ENCODE peak calls at places on chromosome 19, in five cellular contexts. One of them, this sample, is unnamed.
A peak's percentile ranks its signal among the peaks of the same experiment; 100 is the strongest.

GRCh38 chr19:7447648-7448047 is 41.2 kb downstream of the PEX11G start:
- DNase-seq in DMS153: no peak
- DNase-seq in stimulated activated CD8-positive, alpha-beta memory T cell treated with anti-CD3 and anti-CD28 coated beads, Interleukin-15, amount 100 ng/mL, for 4 hours: no peak
- DNase-seq in AG04450: no peak
- DNase-seq in HT1080: no peak
- DNase-seq in this sample: no peak

GRCh38 chr19:18366027-18366435 is 19.9 kb upstream of the GDF15 start:
- DNase-seq in HT1080: peak; percentile 76
- DNase-seq in AG04450: no peak
- DNase-seq in stimulated activated CD8-positive, alpha-beta memory T cell treated with anti-CD3 and anti-CD28 coated beads, Interleukin-15, amount 100 ng/mL, for 4 hours: no peak
- DNase-seq in DMS153: no peak
- DNase-seq in this sample: no peak

GRCh38 chr19:33493401-33494275 is 28.0 kb downstream of the PEPD start:
- DNase-seq in stimulated activated CD8-positive, alpha-beta memory T cell treated with anti-CD3 and anti-CD28 coated beads, Interleukin-15, amount 100 ng/mL, for 4 hours: no peak
- DNase-seq in AG04450: no peak
- DNase-seq in DMS153: no peak
- DNase-seq in HT1080: no peak
- DNase-seq in this sample: no peak

GRCh38 chr19:50796128-50796633 is 6.0 kb downstream of the ACP4 start:
- DNase-seq in stimulated activated CD8-positive, alpha-beta memory T cell treated with anti-CD3 and anti-CD28 coated beads, Interleukin-15, amount 100 ng/mL, for 4 hours: no peak
- DNase-seq in HT1080: peak; percentile 34
- DNase-seq in AG04450: no peak
- DNase-seq in DMS153: no peak
- DNase-seq in this sample: no peak

GRCh38 chr19:6674868-6675305 is 4.9 kb upstream of the TNFSF14 start:
- DNase-seq in AG04450: no peak
- DNase-seq in DMS153: no peak
- DNase-seq in stimulated activated CD8-positive, alpha-beta memory T cell treated with anti-CD3 and anti-CD28 coated beads, Interleukin-15, amount 100 ng/mL, for 4 hours: peak; percentile 89
- DNase-seq in HT1080: peak; percentile 79
- DNase-seq in this sample: peak; percentile 76

GRCh38 chr19:2235026-2235395 is 1.1 kb downstream of the PLEKHJ1 start:
- DNase-seq in DMS153: no peak
- DNase-seq in HT1080: no peak
- DNase-seq in AG04450: no peak
- DNase-seq in stimulated activated CD8-positive, alpha-beta memory T cell treated with anti-CD3 and anti-CD28 coated beads, Interleukin-15, amount 100 ng/mL, for 4 hours: no peak
- DNase-seq in this sample: no peak

GRCh38 chr19:30781047-30781446 is 408.9 kb downstream of the ZNF536 start:
- DNase-seq in stimulated activated CD8-positive, alpha-beta memory T cell treated with anti-CD3 and anti-CD28 coated beads, Interleukin-15, amount 100 ng/mL, for 4 hours: no peak
- DNase-seq in DMS153: no peak
- DNase-seq in AG04450: no peak
- DNase-seq in HT1080: no peak
- DNase-seq in this sample: no peak

GRCh38 chr19:18290250-18291018 is 9.0 kb upstream of the JUND start:
- DNase-seq in AG04450: no peak
- DNase-seq in HT1080: no peak
- DNase-seq in stimulated activated CD8-positive, alpha-beta memory T cell treated with anti-CD3 and anti-CD28 coated beads, Interleukin-15, amount 100 ng/mL, for 4 hours: peak; percentile 78
- DNase-seq in DMS153: no peak
- DNase-seq in this sample: no peak

GRCh38 chr19:38812004-38812840 is 523 bp downstream of the LGALS4 start:
- DNase-seq in DMS153: no peak
- DNase-seq in AG04450: no peak
- DNase-seq in stimulated activated CD8-positive, alpha-beta memory T cell treated with anti-CD3 and anti-CD28 coated beads, Interleukin-15, amount 100 ng/mL, for 4 hours: no peak
- DNase-seq in HT1080: no peak
- DNase-seq in this sample: no peak

GRCh38 chr19:2668188-2668763 is 34.2 kb downstream of the GNG7 start:
- DNase-seq in stimulated activated CD8-positive, alpha-beta memory T cell treated with anti-CD3 and anti-CD28 coated beads, Interleukin-15, amount 100 ng/mL, for 4 hours: no peak
- DNase-seq in DMS153: no peak
- DNase-seq in AG04450: no peak
- DNase-seq in HT1080: no peak
- DNase-seq in this sample: no peak

GRCh38 chr19:18906605-18907519 is 10.9 kb upstream of the CERS1 start:
- DNase-seq in DMS153: no peak
- DNase-seq in HT1080: no peak
- DNase-seq in AG04450: no peak
- DNase-seq in stimulated activated CD8-positive, alpha-beta memory T cell treated with anti-CD3 and anti-CD28 coated beads, Interleukin-15, amount 100 ng/mL, for 4 hours: no peak
- DNase-seq in this sample: peak; percentile 60

GRCh38 chr19:40754611-40755247 is 3.7 kb downstream of the SNRPA start:
- DNase-seq in DMS153: no peak
- DNase-seq in HT1080: no peak
- DNase-seq in AG04450: no peak
- DNase-seq in stimulated activated CD8-positive, alpha-beta memory T cell treated with anti-CD3 and anti-CD28 coated beads, Interleukin-15, amount 100 ng/mL, for 4 hours: no peak
- DNase-seq in this sample: no peak

GRCh38 chr19:49335784-49336481 is 727 bp downstream of the CD37 start:
- DNase-seq in HT1080: no peak
- DNase-seq in AG04450: no peak
- DNase-seq in stimulated activated CD8-positive, alpha-beta memory T cell treated with anti-CD3 and anti-CD28 coated beads, Interleukin-15, amount 100 ng/mL, for 4 hours: no peak
- DNase-seq in DMS153: no peak
- DNase-seq in this sample: peak; percentile 37

GRCh38 chr19:1063030-1063908 is 3.7 kb upstream of the ARHGAP45 start:
- DNase-seq in AG04450: no peak
- DNase-seq in stimulated activated CD8-positive, alpha-beta memory T cell treated with anti-CD3 and anti-CD28 coated beads, Interleukin-15, amount 100 ng/mL, for 4 hours: no peak
- DNase-seq in DMS153: peak; percentile 21
- DNase-seq in HT1080: no peak
- DNase-seq in this sample: peak; percentile 74